ENCODE peak calls at places on chromosomes 11 and 22, in nine cellular contexts. One of them, this sample, is unnamed.

GRCh38 chr11:93196816-93197382 is 892 bp downstream of the SLC36A4 start:
- DNase-seq in activated CD8-positive, alpha-beta memory T cell treated with anti-CD3 and anti-CD28 coated beads for 1 hour: no peak
- DNase-seq in pancreas: no peak
- DNase-seq in NCI-H187: no peak
- DNase-seq in NB4: peak
- DNase-seq in endothelial cell of umbilical vein: no peak
- DNase-seq in heart right ventricle: no peak
- DNase-seq in fibroblast of gingiva: no peak
- DNase-seq in RWPE1: peak
- DNase-seq in this sample: no peak

GRCh38 chr11:2590951-2591754 is 108.6 kb downstream of the KCNQ1OT1 start:
- DNase-seq in heart right ventricle: peak
- DNase-seq in activated CD8-positive, alpha-beta memory T cell treated with anti-CD3 and anti-CD28 coated beads for 1 hour: no peak
- DNase-seq in NCI-H187: no peak
- DNase-seq in RWPE1: no peak
- DNase-seq in endothelial cell of umbilical vein: no peak
- DNase-seq in pancreas: no peak
- DNase-seq in fibroblast of gingiva: no peak
- DNase-seq in NB4: no peak
- DNase-seq in this sample: no peak

GRCh38 chr22:43923191-43923590 is 414 bp upstream of the PNPLA3 start:
- DNase-seq in NB4: peak
- DNase-seq in endothelial cell of umbilical vein: peak
- DNase-seq in NCI-H187: no peak
- DNase-seq in heart right ventricle: no peak
- DNase-seq in activated CD8-positive, alpha-beta memory T cell treated with anti-CD3 and anti-CD28 coated beads for 1 hour: no peak
- DNase-seq in fibroblast of gingiva: no peak
- DNase-seq in pancreas: no peak
- DNase-seq in RWPE1: no peak
- DNase-seq in this sample: no peak

GRCh38 chr22:17260950-17261349 is 41.7 kb upstream of the ADA2 start:
- DNase-seq in RWPE1: no peak
- DNase-seq in endothelial cell of umbilical vein: no peak
- DNase-seq in pancreas: no peak
- DNase-seq in NCI-H187: no peak
- DNase-seq in activated CD8-positive, alpha-beta memory T cell treated with anti-CD3 and anti-CD28 coated beads for 1 hour: no peak
- DNase-seq in heart right ventricle: no peak
- DNase-seq in fibroblast of gingiva: no peak
- DNase-seq in NB4: no peak
- DNase-seq in this sample: no peak

GRCh38 chr11:62005231-62005661 is 37.8 kb upstream of the FTH1 start:
- DNase-seq in RWPE1: no peak
- DNase-seq in endothelial cell of umbilical vein: no peak
- DNase-seq in NB4: no peak
- DNase-seq in activated CD8-positive, alpha-beta memory T cell treated with anti-CD3 and anti-CD28 coated beads for 1 hour: no peak
- DNase-seq in NCI-H187: no peak
- DNase-seq in pancreas: no peak
- DNase-seq in fibroblast of gingiva: peak
- DNase-seq in heart right ventricle: no peak
- DNase-seq in this sample: no peak

GRCh38 chr22:48702573-48703264 is 1125.0 kb downstream of the BRD1 start:
- DNase-seq in endothelial cell of umbilical vein: no peak
- DNase-seq in heart right ventricle: no peak
- DNase-seq in RWPE1: no peak
- DNase-seq in pancreas: peak
- DNase-seq in activated CD8-positive, alpha-beta memory T cell treated with anti-CD3 and anti-CD28 coated beads for 1 hour: no peak
- DNase-seq in NCI-H187: no peak
- DNase-seq in fibroblast of gingiva: no peak
- DNase-seq in NB4: peak
- DNase-seq in this sample: no peak

GRCh38 chr11:8810331-8811301 is 100.4 kb upstream of the AKIP1 start:
- DNase-seq in endothelial cell of umbilical vein: peak
- DNase-seq in NB4: no peak
- DNase-seq in fibroblast of gingiva: peak
- DNase-seq in RWPE1: peak
- DNase-seq in pancreas: peak
- DNase-seq in heart right ventricle: peak
- DNase-seq in NCI-H187: peak
- DNase-seq in activated CD8-positive, alpha-beta memory T cell treated with anti-CD3 and anti-CD28 coated beads for 1 hour: no peak
- DNase-seq in this sample: no peak

GRCh38 chr22:43152355-43153071 is 1.2 kb downstream of the TSPO start:
- DNase-seq in activated CD8-positive, alpha-beta memory T cell treated with anti-CD3 and anti-CD28 coated beads for 1 hour: no peak
- DNase-seq in NCI-H187: no peak
- DNase-seq in NB4: peak
- DNase-seq in pancreas: peak
- DNase-seq in heart right ventricle: peak
- DNase-seq in fibroblast of gingiva: peak
- DNase-seq in endothelial cell of umbilical vein: peak
- DNase-seq in RWPE1: peak
- DNase-seq in this sample: no peak

GRCh38 chr11:68532719-68533369 is 72.3 kb downstream of the PPP6R3 start:
- DNase-seq in activated CD8-positive, alpha-beta memory T cell treated with anti-CD3 and anti-CD28 coated beads for 1 hour: no peak
- DNase-seq in fibroblast of gingiva: no peak
- DNase-seq in heart right ventricle: no peak
- DNase-seq in RWPE1: no peak
- DNase-seq in NCI-H187: no peak
- DNase-seq in endothelial cell of umbilical vein: no peak
- DNase-seq in NB4: no peak
- DNase-seq in pancreas: no peak
- DNase-seq in this sample: no peak

GRCh38 chr11:45412033-45412432 is 125.9 kb upstream of the SYT13 start:
- DNase-seq in heart right ventricle: no peak
- DNase-seq in RWPE1: no peak
- DNase-seq in endothelial cell of umbilical vein: no peak
- DNase-seq in fibroblast of gingiva: no peak
- DNase-seq in pancreas: no peak
- DNase-seq in NCI-H187: no peak
- DNase-seq in NB4: no peak
- DNase-seq in activated CD8-positive, alpha-beta memory T cell treated with anti-CD3 and anti-CD28 coated beads for 1 hour: no peak
- DNase-seq in this sample: no peak

GRCh38 chr11:87013852-87014251 is 23.9 kb upstream of the TMEM135 start:
- DNase-seq in NCI-H187: no peak
- DNase-seq in NB4: no peak
- DNase-seq in endothelial cell of umbilical vein: no peak
- DNase-seq in heart right ventricle: no peak
- DNase-seq in activated CD8-positive, alpha-beta memory T cell treated with anti-CD3 and anti-CD28 coated beads for 1 hour: no peak
- DNase-seq in RWPE1: no peak
- DNase-seq in fibroblast of gingiva: no peak
- DNase-seq in pancreas: no peak
- DNase-seq in this sample: no peak

GRCh38 chr11:10494636-10495463 is 39.8 kb downstream of the AMPD3 start:
- DNase-seq in fibroblast of gingiva: no peak
- DNase-seq in pancreas: no peak
- DNase-seq in activated CD8-positive, alpha-beta memory T cell treated with anti-CD3 and anti-CD28 coated beads for 1 hour: no peak
- DNase-seq in NB4: no peak
- DNase-seq in endothelial cell of umbilical vein: no peak
- DNase-seq in heart right ventricle: no peak
- DNase-seq in RWPE1: no peak
- DNase-seq in NCI-H187: no peak
- DNase-seq in this sample: no peak

GRCh38 chr11:95692526-95693270 is 96.9 kb downstream of the FAM76B start:
- DNase-seq in endothelial cell of umbilical vein: no peak
- DNase-seq in fibroblast of gingiva: peak
- DNase-seq in heart right ventricle: no peak
- DNase-seq in activated CD8-positive, alpha-beta memory T cell treated with anti-CD3 and anti-CD28 coated beads for 1 hour: no peak
- DNase-seq in NCI-H187: no peak
- DNase-seq in pancreas: no peak
- DNase-seq in NB4: no peak
- DNase-seq in RWPE1: no peak
- DNase-seq in this sample: no peak

This sample was measured in NT2/D1.